ENCODE peak calls at places on chromosome 20, in six cellular contexts. T is GM23338, P is prostate gland, J is transverse colon, O is H1, R is sigmoid colon. G is an unnamed sample.

GRCh38 chr20:61499859-61500258 is 247.8 kb downstream of the CDH4 start:
- DNase-seq in P (no peak), J (no peak), R (no peak), O (no peak), T (no peak), G (no peak)

GRCh38 chr20:58088105-58088504 is 140.3 kb downstream of the ANKRD60 start:
- DNase-seq in J (no peak), O (no peak), R (peak; percentile 5), T (no peak), P (no peak), G (no peak)

GRCh38 chr20:57167292-57167655 is 99.2 kb downstream of the BMP7 start:
- DNase-seq in R (no peak), T (no peak), J (no peak), O (no peak), P (no peak), G (no peak)

GRCh38 chr20:43895235-43895634 is 19.4 kb upstream of the TOX2 start:
- DNase-seq in P (no peak), R (no peak), T (no peak), J (no peak), O (no peak), G (no peak)

GRCh38 chr20:35385733-35386132 is 26.0 kb downstream of the UQCC1 start:
- DNase-seq in O (no peak), J (no peak), T (no peak), P (no peak), R (no peak), G (no peak)

GRCh38 chr20:58233393-58233792 is 4.9 kb upstream of the ANKRD60 start:
- DNase-seq in J (no peak), P (no peak), O (no peak), T (no peak), R (no peak), G (no peak)

GRCh38 chr20:6708010-6708409 is 59.5 kb upstream of the BMP2 start:
- DNase-seq in O (no peak), J (peak; percentile 82), T (no peak), R (peak; percentile 71), P (peak; percentile 26), G (peak; percentile 85)

GRCh38 chr20:63854069-63854765 is 7.1 kb upstream of the ABHD16B start:
- DNase-seq in O (peak; percentile 66), T (peak; percentile 53), R (no peak), J (no peak), P (no peak), G (no peak)

GRCh38 chr20:35306931-35307517 is 14.8 kb upstream of the FAM83C start:
- DNase-seq in J (peak; percentile 64), R (no peak), T (peak; percentile 88), P (no peak), O (peak; percentile 80), G (peak; percentile 63)

GRCh38 chr20:57388953-57389694 is 2.1 kb upstream of the RBM38 start:
- DNase-seq in R (peak; percentile 92), O (peak; percentile 81), J (peak; percentile 90), P (peak; percentile 77), T (peak; percentile 80), G (peak; percentile 90)

GRCh38 chr20:46084805-46085792 is 4.7 kb downstream of the NCOA5 start:
- DNase-seq in O (no peak), T (no peak), P (no peak), R (no peak), J (peak; percentile 37), G (peak; percentile 45)

GRCh38 chr20:22686097-22686496 is 101.7 kb upstream of the FOXA2 start:
- DNase-seq in J (peak; percentile 23), P (no peak), R (no peak), T (peak; percentile 85), O (peak; percentile 72), G (peak; percentile 61)

GRCh38 chr20:62704341-62704948 is 4.2 kb upstream of the NTSR1 start:
- DNase-seq in O (no peak), T (no peak), R (peak; percentile 96), J (peak; percentile 75), P (peak; percentile 81), G (peak; percentile 88)

GRCh38 chr20:37902504-37903313 is at the start of gene VSTM2L:
- DNase-seq in R (peak; percentile 78), P (no peak), T (peak; percentile 77), J (peak; percentile 22), O (no peak), G (peak; percentile 34)

DNA sequence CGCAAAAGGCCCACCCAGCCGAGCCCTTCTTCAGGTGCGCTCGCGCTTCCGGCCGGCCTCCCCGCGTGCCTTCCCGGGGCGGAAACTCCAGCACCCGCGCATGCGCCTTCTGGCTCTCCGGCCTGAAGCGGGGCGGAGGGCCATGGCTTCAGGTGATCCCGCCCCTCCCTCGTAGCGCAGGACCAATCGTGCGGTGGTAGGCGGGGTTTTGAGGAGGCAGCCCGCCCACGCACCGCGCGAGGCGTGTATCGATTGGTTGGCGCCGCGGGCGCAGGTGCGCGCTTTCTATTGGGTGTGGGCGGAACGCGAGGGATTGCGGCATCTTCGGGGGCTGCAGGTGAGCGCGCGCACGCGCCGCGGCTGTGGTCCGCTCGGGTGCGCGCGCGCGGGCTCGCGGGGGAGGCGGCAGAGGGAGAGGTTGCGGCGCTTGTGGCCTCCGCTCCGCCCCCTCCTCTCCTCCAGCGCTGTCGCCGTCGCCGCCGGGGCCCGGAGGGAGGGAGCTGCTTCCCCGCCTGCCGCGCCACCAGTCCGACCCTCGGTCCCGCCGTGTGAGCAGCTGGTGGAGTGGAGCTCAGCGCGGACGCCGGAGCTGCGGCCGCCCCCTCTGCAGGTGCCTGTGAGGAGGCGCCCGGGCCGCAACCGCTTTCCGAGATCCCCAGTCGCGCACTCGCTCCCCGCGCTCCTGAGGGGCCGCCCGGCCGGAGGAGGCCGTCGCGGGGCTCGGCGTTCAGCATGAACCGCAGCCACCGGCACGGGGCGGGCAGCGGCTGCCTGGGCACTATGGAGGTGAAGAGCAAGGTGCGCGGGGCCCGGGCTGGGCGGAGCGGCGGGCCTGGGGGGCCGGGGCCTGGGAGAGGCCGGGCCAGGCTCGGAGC is at the start of gene PARD6B:
- DNase-seq in O (peak; percentile 98), R (peak; percentile 98), J (peak; percentile 99), T (peak; percentile 100), P (peak; percentile 99), G (peak; percentile 99)
- TF ChIP-seq POLR2AphosphoS5 in O (no peak), R (peak; percentile 58), J (peak; percentile 83), T (peak; percentile 66), P (peak; percentile 94), G (peak; percentile 91)

DNA sequence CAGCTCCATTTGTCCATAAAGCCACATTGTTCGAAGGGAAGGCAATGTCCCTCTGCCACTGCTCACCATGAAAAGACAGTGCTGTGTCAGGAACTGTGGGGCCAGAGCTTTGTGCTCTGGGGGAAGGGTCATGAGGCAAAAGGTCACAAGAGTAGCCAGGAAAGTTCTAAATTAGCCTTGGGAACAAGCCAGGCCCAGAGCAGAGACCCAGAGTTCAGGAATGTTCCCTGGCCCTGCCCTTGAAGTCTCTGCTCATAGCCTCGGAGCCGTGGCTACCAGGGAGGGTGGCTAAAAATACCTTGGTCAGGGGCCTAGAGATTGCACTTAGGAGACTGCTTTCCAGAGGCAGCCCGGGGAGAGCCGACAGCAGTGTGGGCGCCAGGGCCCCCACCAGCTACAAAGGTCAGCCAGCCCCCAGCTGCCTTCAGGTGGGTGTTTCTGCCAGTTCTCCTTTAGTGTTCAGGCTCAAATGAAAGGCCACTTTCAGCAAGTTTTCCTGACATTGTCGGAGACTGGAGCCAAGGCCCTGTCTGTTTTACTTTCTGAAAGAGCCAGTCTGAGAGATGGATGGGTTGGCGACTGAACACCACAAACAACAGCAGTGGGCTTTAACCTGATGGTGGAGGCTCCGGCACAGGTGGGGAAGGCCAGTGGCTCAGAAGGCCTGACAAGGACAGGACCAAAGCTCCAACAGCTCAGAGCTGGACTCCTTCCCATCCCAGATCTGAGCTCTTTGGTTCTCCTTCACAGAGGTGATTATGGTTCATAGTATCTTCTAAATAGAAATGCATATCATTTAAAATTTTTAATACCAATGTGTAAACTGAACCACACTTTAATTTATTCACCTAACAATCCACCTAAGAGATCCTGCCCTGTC is 76.2 kb downstream of the CDH26 start:
- DNase-seq in J (no peak), T (no peak), O (no peak), P (no peak), R (no peak), G (no peak)
- H3K4me1 ChIP-seq in J (no peaks in the 10 kb centered on the region), T (no peaks in the 10 kb centered on the region), O (no peaks in the 10 kb centered on the region), P (no peaks in the 10 kb centered on the region), R (no peaks in the 10 kb centered on the region), G (peaks cover 12% of the 10 kb centered on the region)

DNA sequence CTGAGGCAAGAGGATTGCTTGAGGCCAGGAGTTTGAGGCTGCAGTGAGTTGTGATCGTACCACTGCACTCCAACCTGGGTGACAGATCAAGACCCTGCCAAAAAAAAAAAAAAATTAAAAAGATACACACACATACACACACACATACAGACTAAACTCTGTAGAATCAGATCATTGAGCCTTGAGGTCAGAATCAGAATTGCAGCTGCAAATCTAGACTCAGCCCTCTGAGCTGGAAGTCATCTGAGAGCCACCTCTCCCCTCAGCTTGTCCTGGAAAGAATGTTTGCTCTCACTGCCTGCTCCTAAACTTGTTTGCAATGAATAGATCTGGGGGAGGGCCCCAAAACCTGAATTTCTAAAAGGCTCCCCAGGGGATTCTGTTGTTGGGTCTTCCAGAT is 41.4 kb upstream of the ANGPT4 start:
- DNase-seq in J (no peak), P (no peak), R (no peak), O (no peak), T (peak; percentile 49), G (no peak)
- TF ChIP-seq CTCF in J (peak; percentile 2), P (no peak), R (no peak), O (no peak), T (peak; percentile 27), G (no peak)

GRCh38 chr20:4814696-4815252 is 93.1 kb downstream of the PRND start:
- DNase-seq in J (peak; percentile 64), T (no peak), O (no peak), P (no peak), R (no peak), G (peak; percentile 44)
- TF ChIP-seq POLR2AphosphoS5 in J (no peak), T (no peak), O (no peak), P (no peak), R (no peak), G (no peak)

GRCh38 chr20:48278961-48279481 is 493.7 kb upstream of the SULF2 start:
- DNase-seq in J (no peak), O (no peak), T (no peak), P (no peak), R (no peak), G (no peak)
- H3K4me1 ChIP-seq in J (no peaks in the 10 kb centered on the region), O (peaks cover 2% of the 10 kb centered on the region), T (peaks cover 8% of the 10 kb centered on the region), P (no peaks in the 10 kb centered on the region), R (peaks cover 11% of the 10 kb centered on the region), G (peaks cover 7% of the 10 kb centered on the region)